ENCODE peak calls at places on chromosomes 7 and 10, in seven cellular contexts. D, Q, J, I, O, M and G are unnamed samples.

GRCh38 chr7:88226201-88226600 is 6.4 kb upstream of the SRI start:
- DNase-seq in J (no peak), Q (no peak), M (no peak), I (no peak), O (peak), D (no peak), G (no peak)

GRCh38 chr10:70662362-70663220 is 9.7 kb upstream of the ADAMTS14 start:
- DNase-seq in Q (no peak), O (no peak), D (no peak), M (no peak), J (no peak), I (peak), G (no peak)

GRCh38 chr7:144780071-144780608 is 55.7 kb downstream of the TPK1 start:
- DNase-seq in D (peak), I (no peak), M (no peak), Q (no peak), J (no peak), O (no peak), G (no peak)

GRCh38 chr10:114306116-114306973 is 67.3 kb downstream of the VWA2 start:
- DNase-seq in I (no peak), O (no peak), Q (no peak), J (no peak), D (no peak), M (no peak), G (peak)

GRCh38 chr10:98338896-98339295 is 70.9 kb upstream of the LOXL4 start:
- DNase-seq in J (no peak), I (no peak), M (no peak), D (no peak), O (no peak), Q (no peak), G (no peak)

GRCh38 chr7:22348379-22348778 is 8.6 kb downstream of the RAPGEF5 start:
- DNase-seq in D (no peak), O (no peak), J (no peak), I (peak), M (no peak), Q (no peak), G (no peak)

GRCh38 chr7:17608114-17608833 is 309.8 kb downstream of the AHR start:
- DNase-seq in D (no peak), Q (no peak), M (no peak), I (no peak), J (no peak), O (no peak), G (no peak)

GRCh38 chr7:98248156-98248555 is 3.9 kb downstream of the TECPR1 start:
- DNase-seq in Q (no peak), O (no peak), J (peak), I (no peak), D (no peak), M (no peak), G (no peak)

GRCh38 chr10:120204877-120205276 is 252.2 kb upstream of the PLPP4 start:
- DNase-seq in J (no peak), O (no peak), Q (no peak), M (no peak), D (no peak), I (no peak), G (no peak)

GRCh38 chr10:15990523-15991129 is 130.3 kb upstream of the MINDY3 start:
- DNase-seq in I (no peak), O (no peak), M (no peak), J (no peak), Q (no peak), D (no peak), G (no peak)

GRCh38 chr10:80662429-80663211 is 124.9 kb downstream of the SH2D4B start:
- DNase-seq in J (peak), M (peak), O (peak), Q (peak), I (peak), D (peak), G (peak)

GRCh38 chr10:35335718-35336083 is 608 bp upstream of the CCNY start:
- DNase-seq in M (peak), Q (no peak), D (no peak), I (peak), O (no peak), J (no peak), G (peak)

GRCh38 chr10:73836427-73836826 is 25.0 kb upstream of the NDST2 start:
- DNase-seq in D (no peak), Q (no peak), O (no peak), J (no peak), M (no peak), I (no peak), G (no peak)

GRCh38 chr7:112081778-112082177 is 124.4 kb downstream of the DOCK4 start:
- DNase-seq in I (no peak), M (no peak), Q (no peak), J (no peak), D (no peak), O (no peak), G (no peak)

GRCh38 chr7:123023126-123023525 is 27.6 kb upstream of the TAS2R16 start:
- DNase-seq in I (no peak), O (no peak), Q (no peak), M (no peak), D (no peak), J (no peak), G (no peak)

GRCh38 chr10:110502072-110502845 is 4.6 kb downstream of the DUSP5 start:
- DNase-seq in I (no peak), Q (no peak), J (no peak), D (no peak), M (no peak), O (no peak), G (no peak)

GRCh38 chr7:2986561-2986960 is 57.1 kb downstream of the CARD11 start:
- DNase-seq in O (no peak), D (no peak), Q (no peak), M (no peak), I (no peak), J (no peak), G (no peak)

GRCh38 chr10:35640951-35641429 is 1.1 kb downstream of the FZD8 start:
- DNase-seq in Q (no peak), D (peak), J (peak), O (peak), M (peak), I (peak), G (peak)

GRCh38 chr7:128192497-128193142 is 48.5 kb upstream of the LEP start:
- DNase-seq in M (no peak), Q (no peak), I (no peak), J (no peak), D (no peak), O (no peak), G (no peak)

GRCh38 chr7:155218276-155219153 is 79.2 kb upstream of the INSIG1 start:
- DNase-seq in J (no peak), M (no peak), I (no peak), Q (no peak), D (no peak), O (no peak), G (no peak)

GRCh38 chr7:128321044-128321422 is 22.7 kb downstream of the RBM28 start:
- DNase-seq in D (no peak), Q (no peak), I (no peak), O (no peak), M (no peak), J (no peak), G (no peak)

GRCh38 chr7:1225462-1226154 is 7.1 kb upstream of the UNCX start:
- DNase-seq in M (peak), Q (no peak), O (no peak), D (no peak), J (peak), I (peak), G (peak)

GRCh38 chr10:26931223-26931622 is 70.5 kb upstream of the ABI1 start:
- DNase-seq in I (peak), Q (no peak), D (no peak), M (peak), O (peak), J (no peak), G (no peak)

GRCh38 chr10:16944081-16944922 is 127.1 kb upstream of the RSU1 start:
- DNase-seq in M (no peak), I (no peak), O (no peak), Q (no peak), J (peak), D (no peak), G (no peak)

GRCh38 chr7:149459201-149459539 is 1.7 kb downstream of the ZNF777 start:
- DNase-seq in O (no peak), Q (no peak), M (no peak), D (no peak), I (peak), J (no peak), G (no peak)

GRCh38 chr7:149214020-149214720 is 18.8 kb downstream of the ZNF282 start:
- DNase-seq in M (no peak), I (no peak), J (no peak), O (no peak), D (no peak), Q (no peak), G (no peak)

DNA sequence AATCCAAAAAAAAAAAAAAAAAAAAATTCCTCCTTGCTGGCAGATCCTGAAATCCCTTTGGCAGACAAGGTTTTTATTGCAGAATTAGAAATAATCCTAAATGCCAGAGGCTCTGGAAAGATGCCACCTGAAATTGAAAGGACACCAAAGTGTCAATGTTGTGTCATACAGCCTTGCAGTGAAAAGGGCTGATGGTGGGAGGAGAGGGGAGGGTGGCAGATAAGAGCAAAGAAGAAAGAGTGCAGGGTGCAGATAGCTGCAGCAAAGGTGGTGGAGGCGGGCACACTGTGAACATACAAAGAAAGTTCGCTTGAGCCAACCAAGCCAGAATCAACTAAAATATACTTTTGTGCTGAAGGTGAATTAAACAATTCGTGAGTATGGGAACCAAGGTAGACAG is 8.1 kb upstream of the OPTN start:
- DNase-seq in M (no peak), Q (no peak), D (no peak), J (no peak), O (no peak), I (peak), G (no peak)
- TF ChIP-seq JUND in M (no peak), Q (no peak), D (no peak), J (no peak), O (no peak), I (no peak), G (no peak)

DNA sequence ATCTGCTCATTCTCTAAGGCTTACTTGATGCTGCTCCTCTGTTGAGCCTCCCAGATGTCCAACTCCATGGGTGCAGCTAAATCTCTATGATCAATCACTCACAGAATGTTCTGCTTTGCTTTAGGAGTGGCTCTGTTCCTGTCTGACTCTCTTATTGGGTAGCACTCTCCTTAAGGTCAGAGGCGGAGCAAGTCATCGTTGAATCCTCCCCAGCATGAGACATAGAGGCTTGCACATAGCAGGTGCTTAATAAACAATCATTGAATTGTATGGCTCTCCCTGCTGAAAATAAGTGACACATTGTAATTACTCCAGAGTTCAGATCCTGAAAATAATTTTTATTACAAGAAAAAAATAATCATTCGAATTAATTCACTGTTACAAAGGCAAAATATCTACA is 69.7 kb downstream of the NPS start:
- DNase-seq in I (no peak), M (no peak), D (no peak), J (no peak), Q (no peak), O (no peak), G (no peak)
- TF ChIP-seq JUND in I (no peak), M (no peak), D (no peak), J (no peak), Q (no peak), O (no peak), G (no peak)

GRCh38 chr7:102169651-102170416 is 116.8 kb upstream of the SH2B2 start:
- DNase-seq in O (no peak), D (no peak), M (no peak), I (no peak), Q (no peak), J (no peak), G (no peak)
- TF ChIP-seq JUND in O (no peak), D (no peak), M (no peak), I (no peak), Q (no peak), J (no peak), G (no peak)

GRCh38 chr7:91098566-91098965 is 165.7 kb upstream of the FZD1 start:
- DNase-seq in M (no peak), J (no peak), D (no peak), O (no peak), Q (no peak), I (no peak), G (no peak)
- TF ChIP-seq JUND in M (no peak), J (no peak), D (no peak), O (no peak), Q (no peak), I (no peak), G (no peak)

GRCh38 chr7:50653997-50654425 is 88.8 kb upstream of the DDC start:
- DNase-seq in I (no peak), O (no peak), J (no peak), M (peak), Q (no peak), D (no peak), G (no peak)

GRCh38 chr7:50655490-50655889 is 90.3 kb upstream of the DDC start:
- DNase-seq in M (no peak), D (no peak), J (no peak), Q (no peak), O (no peak), I (no peak), G (no peak)

GRCh38 chr7:50656141-50656895 is 91.1 kb upstream of the DDC start:
- DNase-seq in J (no peak), I (no peak), Q (no peak), O (no peak), D (no peak), M (no peak), G (no peak)

GRCh38 chr7:50653116-50653854 is 88.1 kb upstream of the DDC start:
- DNase-seq in I (no peak), O (peak), J (no peak), Q (no peak), M (peak), D (no peak), G (no peak)

GRCh38 chr7:50655020-50655419 is 89.8 kb upstream of the DDC start:
- DNase-seq in D (no peak), O (no peak), Q (no peak), M (peak), I (no peak), J (no peak), G (no peak)
- TF ChIP-seq JUND in D (no peak), O (no peak), Q (no peak), M (no peak), I (no peak), J (no peak), G (no peak)

DNA sequence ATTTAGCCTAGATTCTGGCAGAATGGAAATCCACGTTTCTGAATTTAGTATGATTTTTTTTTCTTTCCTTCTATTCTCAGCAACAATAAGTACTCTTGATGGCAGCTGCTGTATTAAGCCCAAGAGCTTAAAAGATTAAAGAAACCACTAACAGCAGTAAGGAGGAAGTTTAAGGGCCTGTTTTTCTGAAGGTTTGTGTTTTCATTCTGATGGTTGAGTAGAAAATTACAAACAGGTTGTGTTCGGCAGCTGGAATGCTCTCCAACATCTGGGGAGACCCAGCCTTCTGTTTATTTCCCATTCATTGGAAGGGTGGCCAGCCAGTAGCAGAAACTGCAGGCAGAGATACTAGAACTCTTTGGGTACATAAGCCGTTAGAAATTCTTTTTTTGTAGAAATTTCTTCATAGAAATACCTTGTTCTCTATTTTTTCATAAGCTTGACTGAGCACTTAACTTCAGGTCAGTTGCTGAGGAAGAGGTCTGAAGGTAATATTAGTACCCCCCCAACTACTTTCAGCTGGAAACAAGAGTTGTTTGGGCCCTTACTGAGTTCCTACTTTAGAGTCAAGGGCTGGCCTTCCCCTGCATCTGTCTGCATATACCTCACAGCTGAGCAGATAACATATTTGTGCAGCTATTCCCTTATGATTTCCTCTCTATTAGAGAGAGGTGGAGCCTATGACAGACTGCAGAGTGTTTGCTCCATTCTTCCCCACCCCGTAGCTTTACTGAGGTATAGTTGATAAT is 355.2 kb downstream of the AUTS2 start:
- DNase-seq in Q (no peak), J (no peak), D (no peak), I (no peak), O (no peak), M (no peak), G (no peak)
- TF ChIP-seq JUND in Q (no peak), J (no peak), D (no peak), I (no peak), O (no peak), M (no peak), G (no peak)

DNA sequence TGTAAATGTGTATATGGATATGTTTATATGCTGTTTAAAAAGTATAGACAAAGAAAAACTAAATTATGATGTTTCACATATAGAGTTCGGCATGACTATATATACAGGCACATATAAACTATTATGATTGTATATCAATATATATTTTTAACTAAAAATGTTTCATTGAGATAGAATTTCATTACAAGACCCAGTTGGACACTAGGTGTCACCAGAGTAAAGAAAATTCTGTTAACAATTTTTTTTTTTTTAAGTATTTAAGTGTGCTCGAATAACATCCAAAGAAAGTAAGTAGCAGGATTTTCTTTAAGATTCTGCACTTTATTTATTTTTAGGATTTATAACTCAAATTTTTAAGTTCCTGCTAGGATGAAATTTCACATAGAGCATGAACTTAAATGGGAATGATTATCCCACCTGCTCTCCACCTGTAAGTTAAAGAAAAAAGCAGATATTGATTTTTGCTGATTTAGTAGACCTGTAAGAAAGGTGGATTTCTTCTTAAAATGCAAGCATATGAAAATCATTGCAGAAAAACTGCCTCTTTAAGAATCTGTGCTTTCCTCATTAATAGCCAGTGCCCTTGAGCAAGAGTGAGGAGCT is 961.5 kb downstream of the PCDH15 start:
- DNase-seq in J (peak), M (no peak), Q (no peak), D (no peak), O (peak), I (peak), G (no peak)
- TF ChIP-seq JUND in J (no peak), M (no peak), Q (no peak), D (no peak), O (no peak), I (no peak), G (no peak)

GRCh38 chr10:95235676-95236067 is 41.6 kb downstream of the ACSM6 start:
- DNase-seq in I (no peak), M (no peak), D (no peak), O (no peak), Q (no peak), J (no peak), G (no peak)
- TF ChIP-seq JUND in I (no peak), M (no peak), D (no peak), O (no peak), Q (no peak), J (no peak), G (no peak)

DNA sequence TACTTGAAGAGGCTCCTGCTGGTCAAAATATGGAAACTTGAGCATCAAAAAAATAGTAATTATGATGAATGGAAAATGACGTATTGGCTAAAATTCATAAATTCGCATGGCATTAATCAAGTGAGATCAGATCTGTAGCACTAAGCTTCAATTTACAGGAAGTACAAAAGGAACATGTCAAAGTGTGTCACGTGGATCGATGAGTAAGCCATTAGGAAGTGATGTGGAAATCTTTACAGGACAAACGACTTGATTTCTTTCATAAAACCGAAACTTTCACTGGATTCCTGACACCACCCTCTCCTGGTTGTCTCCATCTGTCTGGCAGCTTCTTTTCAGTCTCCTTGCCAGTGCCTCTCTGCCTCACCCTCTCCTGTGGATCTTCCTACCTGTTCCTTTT is 25.8 kb downstream of the AKR1C8 start:
- DNase-seq in M (no peak), Q (no peak), O (no peak), J (no peak), D (no peak), I (no peak), G (no peak)
- TF ChIP-seq JUND in M (no peak), Q (no peak), O (no peak), J (no peak), D (no peak), I (no peak), G (no peak)